ENCODE peak calls at places on chromosomes 11 and 22, in ten cellular contexts. One of them, this sample, is unnamed.

GRCh38 chr22:16695261-16695660 is 102.7 kb upstream of the CCT8L2 start:
- DNase-seq in lower lobe of right lung: no peak
- DNase-seq in right lobe of liver: no peak
- DNase-seq in mammary epithelial cell: no peak
- DNase-seq in substantia nigra: no peak
- DNase-seq in pancreas: no peak
- DNase-seq in tibial nerve: no peak
- DNase-seq in brain microvascular endothelial cell: no peak
- DNase-seq in fibroblast of lung: no peak
- DNase-seq in dorsolateral prefrontal cortex: no peak
- DNase-seq in this sample: no peak

GRCh38 chr22:40552070-40552469 is 84.4 kb downstream of the MRTFA start:
- DNase-seq in lower lobe of right lung: no peak
- DNase-seq in right lobe of liver: no peak
- DNase-seq in mammary epithelial cell: no peak
- DNase-seq in substantia nigra: no peak
- DNase-seq in pancreas: no peak
- DNase-seq in tibial nerve: no peak
- DNase-seq in brain microvascular endothelial cell: no peak
- DNase-seq in fibroblast of lung: no peak
- DNase-seq in dorsolateral prefrontal cortex: no peak
- DNase-seq in this sample: no peak

GRCh38 chr11:111427471-111427912 is 48.4 kb upstream of the POU2AF1 start:
- DNase-seq in lower lobe of right lung: no peak
- DNase-seq in right lobe of liver: no peak
- DNase-seq in mammary epithelial cell: peak; percentile 25
- DNase-seq in substantia nigra: no peak
- DNase-seq in pancreas: no peak
- DNase-seq in tibial nerve: no peak
- DNase-seq in brain microvascular endothelial cell: no peak
- DNase-seq in fibroblast of lung: peak; percentile 39
- DNase-seq in dorsolateral prefrontal cortex: no peak
- DNase-seq in this sample: no peak

GRCh38 chr11:19729141-19729540 is 16.5 kb downstream of the NAV2 start:
- DNase-seq in lower lobe of right lung: no peak
- DNase-seq in right lobe of liver: no peak
- DNase-seq in mammary epithelial cell: no peak
- DNase-seq in substantia nigra: no peak
- DNase-seq in pancreas: no peak
- DNase-seq in tibial nerve: no peak
- DNase-seq in brain microvascular endothelial cell: no peak
- DNase-seq in fibroblast of lung: no peak
- DNase-seq in dorsolateral prefrontal cortex: no peak
- DNase-seq in this sample: no peak

GRCh38 chr11:16883179-16883578 is 131.0 kb downstream of the PLEKHA7 start:
- DNase-seq in lower lobe of right lung: peak; percentile 40
- DNase-seq in right lobe of liver: no peak
- DNase-seq in mammary epithelial cell: peak; percentile 86
- DNase-seq in substantia nigra: no peak
- DNase-seq in pancreas: no peak
- DNase-seq in tibial nerve: no peak
- DNase-seq in brain microvascular endothelial cell: no peak
- DNase-seq in fibroblast of lung: no peak
- DNase-seq in dorsolateral prefrontal cortex: no peak
- DNase-seq in this sample: peak; percentile 77

GRCh38 chr11:117361432-117361831 is 33.8 kb downstream of the CEP164 start:
- DNase-seq in lower lobe of right lung: no peak
- DNase-seq in right lobe of liver: no peak
- DNase-seq in mammary epithelial cell: no peak
- DNase-seq in substantia nigra: no peak
- DNase-seq in pancreas: no peak
- DNase-seq in tibial nerve: no peak
- DNase-seq in brain microvascular endothelial cell: no peak
- DNase-seq in fibroblast of lung: no peak
- DNase-seq in dorsolateral prefrontal cortex: peak; percentile 47
- DNase-seq in this sample: no peak

GRCh38 chr22:19520007-19520406 is 4.2 kb downstream of the CLDN5 start:
- DNase-seq in lower lobe of right lung: no peak
- DNase-seq in right lobe of liver: peak; percentile 39
- DNase-seq in mammary epithelial cell: no peak
- DNase-seq in substantia nigra: no peak
- DNase-seq in pancreas: no peak
- DNase-seq in tibial nerve: no peak
- DNase-seq in brain microvascular endothelial cell: no peak
- DNase-seq in fibroblast of lung: no peak
- DNase-seq in dorsolateral prefrontal cortex: no peak
- DNase-seq in this sample: no peak

GRCh38 chr11:18115360-18116127 is 9.7 kb upstream of the SAAL1 start:
- DNase-seq in lower lobe of right lung: no peak
- DNase-seq in right lobe of liver: peak; percentile 70
- DNase-seq in mammary epithelial cell: peak; percentile 61
- DNase-seq in substantia nigra: no peak
- DNase-seq in pancreas: peak; percentile 46
- DNase-seq in tibial nerve: peak; percentile 21
- DNase-seq in brain microvascular endothelial cell: peak; percentile 34
- DNase-seq in fibroblast of lung: peak; percentile 59
- DNase-seq in dorsolateral prefrontal cortex: peak; percentile 68
- DNase-seq in this sample: peak; percentile 16

GRCh38 chr11:109421981-109422590 is at the start of gene C11orf87:
- DNase-seq in lower lobe of right lung: peak; percentile 33
- DNase-seq in right lobe of liver: no peak
- DNase-seq in mammary epithelial cell: no peak
- DNase-seq in substantia nigra: no peak
- DNase-seq in pancreas: no peak
- DNase-seq in tibial nerve: no peak
- DNase-seq in brain microvascular endothelial cell: no peak
- DNase-seq in fibroblast of lung: no peak
- DNase-seq in dorsolateral prefrontal cortex: peak; percentile 68
- DNase-seq in this sample: no peak

GRCh38 chr11:61021661-61022212 is 50.3 kb downstream of the CD6 start:
- DNase-seq in lower lobe of right lung: peak; percentile 71
- DNase-seq in right lobe of liver: no peak
- DNase-seq in mammary epithelial cell: no peak
- DNase-seq in substantia nigra: no peak
- DNase-seq in pancreas: peak; percentile 56
- DNase-seq in tibial nerve: no peak
- DNase-seq in brain microvascular endothelial cell: no peak
- DNase-seq in fibroblast of lung: no peak
- DNase-seq in dorsolateral prefrontal cortex: no peak
- DNase-seq in this sample: no peak

GRCh38 chr11:115656684-115657083 is 152.5 kb upstream of the CADM1 start:
- DNase-seq in lower lobe of right lung: no peak
- DNase-seq in right lobe of liver: peak; percentile 65
- DNase-seq in mammary epithelial cell: no peak
- DNase-seq in substantia nigra: no peak
- DNase-seq in pancreas: no peak
- DNase-seq in tibial nerve: no peak
- DNase-seq in brain microvascular endothelial cell: no peak
- DNase-seq in fibroblast of lung: no peak
- DNase-seq in dorsolateral prefrontal cortex: no peak
- DNase-seq in this sample: no peak

GRCh38 chr11:102883132-102883531 is 8.3 kb upstream of the MMP12 start:
- DNase-seq in lower lobe of right lung: no peak
- DNase-seq in right lobe of liver: no peak
- DNase-seq in mammary epithelial cell: no peak
- DNase-seq in substantia nigra: no peak
- DNase-seq in pancreas: no peak
- DNase-seq in tibial nerve: no peak
- DNase-seq in brain microvascular endothelial cell: no peak
- DNase-seq in fibroblast of lung: no peak
- DNase-seq in dorsolateral prefrontal cortex: no peak
- DNase-seq in this sample: no peak

GRCh38 chr11:127627629-127628462 is 627.3 kb upstream of the KIRREL3 start:
- DNase-seq in lower lobe of right lung: no peak
- DNase-seq in right lobe of liver: peak; percentile 82
- DNase-seq in mammary epithelial cell: peak; percentile 50
- DNase-seq in substantia nigra: no peak
- DNase-seq in pancreas: peak; percentile 66
- DNase-seq in tibial nerve: no peak
- DNase-seq in brain microvascular endothelial cell: no peak
- DNase-seq in fibroblast of lung: no peak
- DNase-seq in dorsolateral prefrontal cortex: no peak
- DNase-seq in this sample: no peak

GRCh38 chr11:75276696-75277095 is 36.1 kb downstream of the TPBGL start:
- DNase-seq in lower lobe of right lung: no peak
- DNase-seq in right lobe of liver: no peak
- DNase-seq in mammary epithelial cell: no peak
- DNase-seq in substantia nigra: no peak
- DNase-seq in pancreas: no peak
- DNase-seq in tibial nerve: no peak
- DNase-seq in brain microvascular endothelial cell: no peak
- DNase-seq in fibroblast of lung: no peak
- DNase-seq in dorsolateral prefrontal cortex: peak; percentile 12
- DNase-seq in this sample: no peak

GRCh38 chr11:12673924-12674570 is at the start of gene TEAD1:
- DNase-seq in lower lobe of right lung: peak; percentile 94
- DNase-seq in right lobe of liver: peak; percentile 98
- DNase-seq in mammary epithelial cell: peak; percentile 91
- DNase-seq in substantia nigra: peak; percentile 81
- DNase-seq in pancreas: peak; percentile 95
- DNase-seq in tibial nerve: peak; percentile 94
- DNase-seq in brain microvascular endothelial cell: peak; percentile 92
- DNase-seq in fibroblast of lung: peak; percentile 96
- DNase-seq in dorsolateral prefrontal cortex: peak; percentile 97
- DNase-seq in this sample: peak; percentile 66
- H3K27ac ChIP-seq in lower lobe of right lung: peak within 1 kb of the TSS; percentile 93
- H3K27ac ChIP-seq in right lobe of liver: peak within 1 kb of the TSS; percentile 99
- H3K27ac ChIP-seq in mammary epithelial cell: peak within 1 kb of the TSS; percentile 84
- H3K27ac ChIP-seq in substantia nigra: peak within 1 kb of the TSS; percentile 72
- H3K27ac ChIP-seq in pancreas: peak within 1 kb of the TSS; percentile 96
- H3K27ac ChIP-seq in tibial nerve: peak within 1 kb of the TSS; percentile 95
- H3K27ac ChIP-seq in brain microvascular endothelial cell: peak within 1 kb of the TSS; percentile 90
- H3K27ac ChIP-seq in fibroblast of lung: peak within 1 kb of the TSS; percentile 94
- H3K27ac ChIP-seq in dorsolateral prefrontal cortex: peak within 1 kb of the TSS; percentile 82
- H3K27ac ChIP-seq in this sample: peak within 1 kb of the TSS; percentile 87

GRCh38 chr22:38862375-38863329 is 9.4 kb downstream of the CBX6 start:
- DNase-seq in lower lobe of right lung: peak; percentile 3
- DNase-seq in right lobe of liver: no peak
- DNase-seq in mammary epithelial cell: no peak
- DNase-seq in substantia nigra: no peak
- DNase-seq in pancreas: no peak
- DNase-seq in tibial nerve: no peak
- DNase-seq in brain microvascular endothelial cell: no peak
- DNase-seq in fibroblast of lung: peak; percentile 50
- DNase-seq in dorsolateral prefrontal cortex: no peak
- DNase-seq in this sample: no peak
- H3K27ac ChIP-seq in lower lobe of right lung: no peak overlapping the region
- H3K27ac ChIP-seq in right lobe of liver: no peak overlapping the region
- H3K27ac ChIP-seq in mammary epithelial cell: no peak overlapping the region
- H3K27ac ChIP-seq in substantia nigra: no peak overlapping the region
- H3K27ac ChIP-seq in pancreas: no peak overlapping the region
- H3K27ac ChIP-seq in tibial nerve: no peak overlapping the region
- H3K27ac ChIP-seq in brain microvascular endothelial cell: no peak overlapping the region
- H3K27ac ChIP-seq in fibroblast of lung: no peak overlapping the region
- H3K27ac ChIP-seq in dorsolateral prefrontal cortex: no peak overlapping the region
- H3K27ac ChIP-seq in this sample: no peak overlapping the region

GRCh38 chr11:3155216-3155615 is 9.9 kb downstream of the OSBPL5 start:
- DNase-seq in lower lobe of right lung: peak; percentile 40
- DNase-seq in right lobe of liver: no peak
- DNase-seq in mammary epithelial cell: no peak
- DNase-seq in substantia nigra: no peak
- DNase-seq in pancreas: no peak
- DNase-seq in tibial nerve: no peak
- DNase-seq in brain microvascular endothelial cell: no peak
- DNase-seq in fibroblast of lung: no peak
- DNase-seq in dorsolateral prefrontal cortex: no peak
- DNase-seq in this sample: no peak

GRCh38 chr11:3155691-3156258 is 9.3 kb downstream of the OSBPL5 start:
- DNase-seq in lower lobe of right lung: peak; percentile 37
- DNase-seq in right lobe of liver: no peak
- DNase-seq in mammary epithelial cell: no peak
- DNase-seq in substantia nigra: no peak
- DNase-seq in pancreas: no peak
- DNase-seq in tibial nerve: no peak
- DNase-seq in brain microvascular endothelial cell: no peak
- DNase-seq in fibroblast of lung: peak; percentile 40
- DNase-seq in dorsolateral prefrontal cortex: no peak
- DNase-seq in this sample: no peak

GRCh38 chr11:3152471-3153110 is 12.5 kb downstream of the OSBPL5 start:
- DNase-seq in lower lobe of right lung: no peak
- DNase-seq in right lobe of liver: no peak
- DNase-seq in mammary epithelial cell: no peak
- DNase-seq in substantia nigra: no peak
- DNase-seq in pancreas: no peak
- DNase-seq in tibial nerve: no peak
- DNase-seq in brain microvascular endothelial cell: peak; percentile 78
- DNase-seq in fibroblast of lung: no peak
- DNase-seq in dorsolateral prefrontal cortex: no peak
- DNase-seq in this sample: no peak

GRCh38 chr11:3153291-3153861 is 11.7 kb downstream of the OSBPL5 start:
- DNase-seq in lower lobe of right lung: peak; percentile 49
- DNase-seq in right lobe of liver: no peak
- DNase-seq in mammary epithelial cell: no peak
- DNase-seq in substantia nigra: no peak
- DNase-seq in pancreas: no peak
- DNase-seq in tibial nerve: peak; percentile 61
- DNase-seq in brain microvascular endothelial cell: peak; percentile 90
- DNase-seq in fibroblast of lung: peak; percentile 93
- DNase-seq in dorsolateral prefrontal cortex: peak; percentile 58
- DNase-seq in this sample: no peak

DNA sequence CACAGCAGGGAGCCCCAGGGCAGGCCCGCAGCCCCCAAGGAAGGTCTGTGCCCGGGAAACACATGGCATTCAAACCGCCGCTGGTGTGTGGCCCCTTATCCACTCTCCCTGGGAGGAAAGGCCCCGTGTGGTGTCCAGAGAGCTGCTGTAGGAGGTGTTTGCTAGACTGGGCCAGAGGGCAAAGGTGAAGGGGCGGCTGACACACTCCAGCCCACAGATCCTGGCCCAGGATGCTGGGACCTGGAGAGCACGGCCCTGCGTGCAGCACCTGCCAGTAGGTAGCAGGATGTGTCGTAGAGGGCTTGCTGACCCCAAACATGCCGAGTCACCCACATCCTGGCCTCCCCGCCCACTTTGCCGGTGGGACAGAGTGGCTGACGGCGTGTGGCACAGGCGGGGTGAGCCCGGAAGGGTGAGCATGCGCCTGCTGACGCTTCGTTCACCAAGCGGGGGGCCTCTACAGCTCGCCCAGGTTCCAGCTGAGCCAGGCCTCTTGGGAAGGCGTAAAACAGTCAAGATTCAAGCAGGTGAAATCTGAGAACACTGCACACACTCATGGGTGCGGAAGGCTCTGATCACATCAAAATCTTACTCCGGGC is 11.0 kb downstream of the OSBPL5 start:
- DNase-seq in lower lobe of right lung: no peak
- DNase-seq in right lobe of liver: no peak
- DNase-seq in mammary epithelial cell: no peak
- DNase-seq in substantia nigra: no peak
- DNase-seq in pancreas: no peak
- DNase-seq in tibial nerve: no peak
- DNase-seq in brain microvascular endothelial cell: peak; percentile 49
- DNase-seq in fibroblast of lung: no peak
- DNase-seq in dorsolateral prefrontal cortex: no peak
- DNase-seq in this sample: no peak
- H3K27ac ChIP-seq in lower lobe of right lung: no peak overlapping the region
- H3K27ac ChIP-seq in right lobe of liver: no peak overlapping the region
- H3K27ac ChIP-seq in mammary epithelial cell: no peak overlapping the region
- H3K27ac ChIP-seq in substantia nigra: no peak overlapping the region
- H3K27ac ChIP-seq in pancreas: no peak overlapping the region
- H3K27ac ChIP-seq in tibial nerve: peak overlapping the region; percentile 55
- H3K27ac ChIP-seq in brain microvascular endothelial cell: peak overlapping the region; percentile 76
- H3K27ac ChIP-seq in fibroblast of lung: peak overlapping the region; percentile 90
- H3K27ac ChIP-seq in dorsolateral prefrontal cortex: no peak overlapping the region
- H3K27ac ChIP-seq in this sample: no peak overlapping the region

GRCh38 chr11:28860898-28861297 is 752.7 kb downstream of the METTL15 start:
- DNase-seq in lower lobe of right lung: no peak
- DNase-seq in right lobe of liver: no peak
- DNase-seq in mammary epithelial cell: peak; percentile 53
- DNase-seq in substantia nigra: no peak
- DNase-seq in pancreas: no peak
- DNase-seq in tibial nerve: no peak
- DNase-seq in brain microvascular endothelial cell: peak; percentile 50
- DNase-seq in fibroblast of lung: peak; percentile 63
- DNase-seq in dorsolateral prefrontal cortex: no peak
- DNase-seq in this sample: peak; percentile 36
- H3K27ac ChIP-seq in lower lobe of right lung: no peak overlapping the region
- H3K27ac ChIP-seq in right lobe of liver: no peak overlapping the region
- H3K27ac ChIP-seq in mammary epithelial cell: no peak overlapping the region
- H3K27ac ChIP-seq in substantia nigra: no peak overlapping the region
- H3K27ac ChIP-seq in pancreas: no peak overlapping the region
- H3K27ac ChIP-seq in tibial nerve: no peak overlapping the region
- H3K27ac ChIP-seq in brain microvascular endothelial cell: peak overlapping the region; percentile 6
- H3K27ac ChIP-seq in fibroblast of lung: no peak overlapping the region
- H3K27ac ChIP-seq in dorsolateral prefrontal cortex: no peak overlapping the region
- H3K27ac ChIP-seq in this sample: peak overlapping the region; percentile 64